ENCODE peak calls at places on chromosomes 12 and 14, in nine cellular contexts. T, H, J, Z, X, N, E, Y and B are unnamed samples. For H3K4me1, the result is how much of the 10 kb centered on the place peaks cover.

GRCh38 chr12:4059891-4060290 is 186.7 kb upstream of the PARP11 start:
- DNase-seq in T (no peak), H (no peak), J (no peak), Z (no peak), X (no peak), N (no peak), E (no peak), Y (no peak), B (no peak)

GRCh38 chr12:46549527-46550265 is 177.1 kb upstream of the SLC38A2 start:
- DNase-seq in T (no peak), H (no peak), J (no peak), Z (no peak), X (no peak), N (no peak), E (no peak), Y (no peak), B (no peak)

GRCh38 chr14:99809376-99809775 is 16.2 kb downstream of the EML1 start:
- DNase-seq in T (no peak), H (no peak), J (peak), Z (peak), X (peak), N (no peak), E (peak), Y (no peak), B (peak)

GRCh38 chr14:50013198-50013918 is 103.0 kb downstream of the VCPKMT start:
- DNase-seq in T (no peak), H (peak), J (no peak), Z (no peak), X (no peak), N (no peak), E (no peak), Y (no peak), B (no peak)

GRCh38 chr12:115823635-115824034 is 453.9 kb downstream of the MED13L start:
- DNase-seq in T (no peak), H (no peak), J (no peak), Z (no peak), X (no peak), N (no peak), E (no peak), Y (no peak), B (no peak)

GRCh38 chr12:52355181-52355580 is 12.1 kb downstream of the KRT85 start:
- DNase-seq in T (no peak), H (no peak), J (no peak), Z (no peak), X (no peak), N (no peak), E (no peak), Y (no peak), B (no peak)

GRCh38 chr12:4148418-4149056 is 125.0 kb upstream of the CCND2 start:
- DNase-seq in T (peak), H (peak), J (no peak), Z (peak), X (no peak), N (peak), E (no peak), Y (peak), B (no peak)

GRCh38 chr12:7304456-7304855 is 584 bp downstream of the ACSM4 start:
- DNase-seq in T (no peak), H (no peak), J (no peak), Z (no peak), X (no peak), N (no peak), E (no peak), Y (no peak), B (no peak)

GRCh38 chr14:100536721-100537700 is 50.2 kb downstream of the BEGAIN start:
- DNase-seq in T (peak), H (no peak), J (peak), Z (no peak), X (no peak), N (no peak), E (no peak), Y (no peak), B (no peak)

GRCh38 chr12:4900327-4900726 is 9.4 kb upstream of the KCNA1 start:
- DNase-seq in T (no peak), H (no peak), J (no peak), Z (no peak), X (no peak), N (no peak), E (no peak), Y (no peak), B (no peak)

GRCh38 chr12:113149361-113150150 is at the start of gene CFAP73:
- DNase-seq in T (peak), H (peak), J (no peak), Z (peak), X (peak), N (no peak), E (peak), Y (no peak), B (peak)

GRCh38 chr14:61167642-61168041 is 113.5 kb downstream of the TMEM30B start:
- DNase-seq in T (no peak), H (no peak), J (no peak), Z (no peak), X (no peak), N (no peak), E (no peak), Y (no peak), B (no peak)

GRCh38 chr12:54475542-54475941 is 2.1 kb upstream of the GTSF1 start:
- DNase-seq in T (no peak), H (no peak), J (no peak), Z (no peak), X (no peak), N (no peak), E (no peak), Y (no peak), B (no peak)

GRCh38 chr14:89540830-89541470 is 123.9 kb upstream of the FOXN3 start:
- DNase-seq in T (no peak), H (no peak), J (no peak), Z (no peak), X (no peak), N (no peak), E (no peak), Y (no peak), B (no peak)

GRCh38 chr14:35988972-35989690 is 163.0 kb downstream of the BRMS1L start:
- DNase-seq in T (no peak), H (no peak), J (no peak), Z (no peak), X (no peak), N (no peak), E (no peak), Y (no peak), B (no peak)

GRCh38 chr14:99968156-99968920 is 96.9 kb upstream of the EVL start:
- DNase-seq in T (no peak), H (no peak), J (no peak), Z (no peak), X (no peak), N (no peak), E (peak), Y (no peak), B (peak)

GRCh38 chr12:105025890-105026289 is 39.8 kb downstream of the NOPCHAP1 start:
- DNase-seq in T (no peak), H (no peak), J (no peak), Z (peak), X (peak), N (no peak), E (peak), Y (no peak), B (no peak)

GRCh38 chr12:96140110-96140509 is 54.1 kb upstream of the ELK3 start:
- DNase-seq in T (no peak), H (no peak), J (no peak), Z (no peak), X (no peak), N (no peak), E (no peak), Y (no peak), B (no peak)

GRCh38 chr12:96136129-96136528 is 58.0 kb upstream of the ELK3 start:
- DNase-seq in T (peak), H (no peak), J (no peak), Z (no peak), X (no peak), N (no peak), E (no peak), Y (no peak), B (no peak)

GRCh38 chr12:96134200-96134599 is 60.0 kb upstream of the ELK3 start:
- DNase-seq in T (no peak), H (no peak), J (no peak), Z (no peak), X (no peak), N (no peak), E (no peak), Y (no peak), B (no peak)

GRCh38 chr12:96132819-96133218 is 61.4 kb upstream of the ELK3 start:
- DNase-seq in T (peak), H (no peak), J (no peak), Z (peak), X (no peak), N (no peak), E (no peak), Y (no peak), B (peak)

DNA sequence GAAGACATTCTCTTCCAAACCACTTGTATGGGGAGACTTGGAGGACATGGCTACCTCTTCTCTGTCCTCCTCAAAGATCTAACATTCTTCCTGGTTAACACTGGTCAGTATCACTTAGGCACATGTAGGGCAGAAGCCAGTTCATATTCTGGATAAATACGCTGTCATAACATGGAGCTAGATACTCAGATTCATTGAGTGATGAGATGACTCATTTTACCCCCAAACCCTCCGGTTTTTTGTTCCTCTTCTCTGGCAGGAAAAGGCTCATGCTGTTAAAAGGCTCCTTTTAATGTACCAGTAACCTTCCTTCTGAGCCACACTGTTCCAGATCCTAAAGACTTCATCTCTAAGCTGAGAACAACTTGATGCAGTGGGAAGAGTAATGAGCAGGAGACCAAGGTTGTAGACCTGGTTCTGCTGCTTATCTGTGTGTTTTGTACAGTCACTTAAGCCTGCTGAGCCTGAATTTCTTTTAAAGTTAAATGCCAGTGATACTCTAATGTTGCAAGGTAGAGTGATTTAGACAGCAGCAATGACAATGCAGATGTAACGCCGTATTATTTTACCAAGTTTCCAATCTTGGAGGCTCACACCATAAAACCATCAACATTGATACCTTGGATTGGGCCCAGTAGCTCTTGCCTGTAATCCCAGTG is 57.3 kb upstream of the ELK3 start:
- DNase-seq in T (no peak), H (no peak), J (no peak), Z (no peak), X (no peak), N (no peak), E (no peak), Y (no peak), B (no peak)
- H3K4me1 ChIP-seq in T (under half), H (under half), J (under half), Z (under half), X (under half), N (under half), E (under half), Y (under half), B (under half)

DNA sequence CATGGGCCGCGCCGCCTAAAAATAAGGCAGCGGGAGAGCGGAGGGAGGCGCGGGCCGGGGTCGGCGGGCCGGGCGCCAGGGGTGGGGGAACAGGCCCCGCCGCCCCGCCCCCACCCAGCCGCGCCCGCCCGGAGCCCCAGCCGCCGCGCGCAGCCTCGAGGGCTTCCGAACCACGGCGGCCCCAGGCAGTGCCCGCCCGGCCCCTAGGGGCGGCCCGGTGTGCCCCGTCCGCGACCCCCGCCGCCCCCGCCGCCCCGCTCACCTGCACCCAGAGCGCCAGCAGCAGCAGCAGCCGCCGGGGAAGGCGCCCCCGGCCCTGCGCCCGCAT is 519 bp downstream of the JAG2 start:
- DNase-seq in T (no peak), H (no peak), J (no peak), Z (no peak), X (no peak), N (no peak), E (no peak), Y (no peak), B (no peak)
- H3K4me3 ChIP-seq in T (peak), H (peak), J (peak), Z (peak), X (peak), N (no peak), E (peak), Y (no peak), B (peak)

GRCh38 chr14:76769636-76770292 is 8.5 kb downstream of the VASH1 start:
- DNase-seq in T (no peak), H (no peak), J (no peak), Z (no peak), X (peak), N (no peak), E (peak), Y (peak), B (no peak)
- H3K4me1 ChIP-seq in T (under half), H (under half), J (under half), Z (under half), X (under half), N (under half), E (under half), Y (under half), B (under half)

DNA sequence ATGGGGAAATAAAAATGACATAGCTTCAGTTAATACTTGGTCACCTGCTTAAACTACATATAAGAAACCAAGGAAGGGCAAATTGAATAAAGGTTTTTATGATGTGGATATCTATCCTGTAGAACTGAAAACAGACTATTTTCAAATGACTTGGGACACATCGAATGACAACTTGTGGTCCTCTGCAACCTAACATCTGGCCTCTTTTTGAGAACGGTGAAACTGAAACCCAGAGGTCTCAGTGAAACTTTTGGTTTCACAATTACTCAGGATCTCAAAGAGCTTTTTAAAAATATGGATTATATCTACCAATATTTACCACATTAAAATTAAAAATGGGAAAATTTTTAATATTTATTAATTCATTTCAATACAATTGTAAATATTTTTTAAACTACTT is 65.2 kb downstream of the PPP2R5E start:
- DNase-seq in T (no peak), H (peak), J (no peak), Z (no peak), X (no peak), N (no peak), E (no peak), Y (no peak), B (no peak)
- H3K4me3 ChIP-seq in T (no peak), H (no peak), J (no peak), Z (no peak), X (no peak), N (no peak), E (no peak), Y (no peak), B (no peak)

DNA sequence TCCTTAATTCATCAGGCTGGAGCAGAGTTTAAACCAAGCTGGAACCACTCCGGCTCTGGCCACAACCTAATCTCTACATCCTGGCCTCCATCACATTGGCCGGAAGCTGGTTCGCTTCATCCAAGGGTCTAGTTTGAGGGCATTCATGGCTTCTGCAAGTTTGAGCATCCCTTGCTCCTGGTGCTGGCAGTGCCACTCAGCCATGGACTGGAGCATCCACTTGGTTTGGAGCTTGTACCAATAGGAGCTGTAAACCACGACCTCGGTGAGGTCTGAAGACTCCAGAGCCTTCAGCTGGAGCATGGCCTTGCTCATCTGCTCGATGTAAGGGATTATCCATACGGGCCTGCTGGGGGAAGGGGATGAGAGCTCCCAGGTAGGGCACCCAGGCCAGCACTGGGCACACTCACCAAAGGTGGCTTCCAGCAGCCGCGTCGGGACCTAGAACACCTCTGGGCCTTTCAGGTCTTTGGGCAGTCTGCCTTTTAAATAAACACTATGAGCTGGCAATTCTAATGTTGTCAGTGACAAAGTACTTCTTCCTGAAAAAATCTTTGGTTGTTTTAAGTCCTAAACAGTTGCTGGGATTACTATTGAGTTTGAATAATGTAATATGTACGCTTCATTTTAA is 13.5 kb downstream of the FOS start:
- DNase-seq in T (no peak), H (no peak), J (no peak), Z (no peak), X (no peak), N (no peak), E (no peak), Y (no peak), B (no peak)
- H3K4me1 ChIP-seq in T (under half), H (under half), J (under half), Z (under half), X (under half), N (under half), E (under half), Y (under half), B (under half)

GRCh38 chr12:12784911-12785814 is at the start of gene APOLD1:
- DNase-seq in T (no peak), H (no peak), J (peak), Z (peak), X (no peak), N (no peak), E (no peak), Y (peak), B (no peak)
- H3K4me3 ChIP-seq in T (peak), H (peak), J (peak), Z (peak), X (no peak), N (peak), E (peak), Y (peak), B (peak)